ENCODE peak calls at places on chromosomes 2 and 18, in six cellular contexts. D is RWPE1, E is AG10803, A is dorsolateral prefrontal cortex, J is PC-3, C is kidney. P is an unnamed sample.

GRCh38 chr2:20617081-20617575 is 33.8 kb downstream of the HS1BP3 start:
- DNase-seq in D (no peak), A (no peak), C (peak), J (no peak), E (no peak), P (no peak)

GRCh38 chr18:58911241-58911640 is 46.6 kb downstream of the ZNF532 start:
- DNase-seq in A (no peak), E (peak), D (no peak), J (no peak), C (no peak), P (no peak)

GRCh38 chr2:85057236-85057635 is 76.0 kb upstream of the TCF7L1 start:
- DNase-seq in C (no peak), J (no peak), D (no peak), E (no peak), A (no peak), P (no peak)

GRCh38 chr2:24359701-24360049 is 661 bp downstream of the ITSN2 start:
- DNase-seq in C (peak), J (peak), E (peak), D (peak), A (peak), P (peak)

GRCh38 chr2:168781191-168781818 is 21.1 kb upstream of the NOSTRIN start:
- DNase-seq in D (no peak), A (no peak), C (no peak), E (no peak), J (no peak), P (no peak)

GRCh38 chr2:56314809-56315208 is 131.0 kb downstream of the CCDC85A start:
- DNase-seq in E (peak), A (no peak), C (no peak), J (no peak), D (no peak), P (no peak)

GRCh38 chr2:232237460-232237859 is 141.1 kb upstream of the ALPP start:
- DNase-seq in D (no peak), C (no peak), A (no peak), J (no peak), E (no peak), P (no peak)

GRCh38 chr2:25825238-25825637 is 53.0 kb downstream of the ASXL2 start:
- DNase-seq in D (no peak), C (no peak), A (no peak), E (no peak), J (no peak), P (no peak)

GRCh38 chr2:98559581-98559980 is 48.7 kb downstream of the COA5 start:
- DNase-seq in D (no peak), J (peak), A (no peak), E (no peak), C (no peak), P (no peak)

DNA sequence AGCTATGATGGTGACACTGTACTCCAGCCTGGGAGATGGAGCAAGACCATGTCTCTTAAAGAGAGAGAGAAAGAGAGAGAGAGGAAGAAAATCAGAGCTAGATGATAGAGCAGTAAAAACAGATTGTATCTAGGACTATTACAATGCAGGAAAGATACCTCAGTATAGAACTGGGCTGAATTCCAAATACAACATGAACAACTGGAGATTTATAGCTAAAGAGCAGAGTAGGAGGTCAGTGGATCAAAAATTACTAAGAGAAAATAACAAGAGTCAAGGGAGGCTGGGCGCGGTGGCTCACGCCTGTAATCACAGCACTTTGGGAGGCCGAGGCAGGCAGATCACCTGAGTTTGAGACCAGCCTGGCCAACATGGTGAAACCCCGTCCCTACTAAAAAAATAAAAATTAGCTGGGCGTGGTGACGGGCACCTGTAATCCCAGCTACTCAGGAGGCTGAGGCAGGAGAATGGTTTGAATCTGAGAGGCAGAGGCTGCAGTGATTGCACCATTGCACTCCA is 100.7 kb upstream of the MSH6 start:
- DNase-seq in A (no peak), C (no peak), J (no peak), E (no peak), D (no peak), P (no peak)
- TF ChIP-seq CTCF in A (no peak), C (no peak), J (no peak), E (no peak), D (no peak), P (no peak)

GRCh38 chr2:74510272-74510671 is 2.8 kb upstream of the PCGF1 start:
- DNase-seq in J (no peak), E (no peak), A (no peak), D (no peak), C (no peak), P (no peak)

GRCh38 chr2:74504591-74504990 is 2.9 kb downstream of the PCGF1 start:
- DNase-seq in E (no peak), A (no peak), C (no peak), D (no peak), J (no peak), P (no peak)

GRCh38 chr2:74507926-74508520 is 528 bp upstream of the PCGF1 start:
- DNase-seq in A (peak), E (peak), C (no peak), D (no peak), J (peak), P (no peak)

GRCh38 chr2:74505448-74506246 is 1.8 kb downstream of the PCGF1 start:
- DNase-seq in E (no peak), C (no peak), J (no peak), A (no peak), D (no peak), P (no peak)

DNA sequence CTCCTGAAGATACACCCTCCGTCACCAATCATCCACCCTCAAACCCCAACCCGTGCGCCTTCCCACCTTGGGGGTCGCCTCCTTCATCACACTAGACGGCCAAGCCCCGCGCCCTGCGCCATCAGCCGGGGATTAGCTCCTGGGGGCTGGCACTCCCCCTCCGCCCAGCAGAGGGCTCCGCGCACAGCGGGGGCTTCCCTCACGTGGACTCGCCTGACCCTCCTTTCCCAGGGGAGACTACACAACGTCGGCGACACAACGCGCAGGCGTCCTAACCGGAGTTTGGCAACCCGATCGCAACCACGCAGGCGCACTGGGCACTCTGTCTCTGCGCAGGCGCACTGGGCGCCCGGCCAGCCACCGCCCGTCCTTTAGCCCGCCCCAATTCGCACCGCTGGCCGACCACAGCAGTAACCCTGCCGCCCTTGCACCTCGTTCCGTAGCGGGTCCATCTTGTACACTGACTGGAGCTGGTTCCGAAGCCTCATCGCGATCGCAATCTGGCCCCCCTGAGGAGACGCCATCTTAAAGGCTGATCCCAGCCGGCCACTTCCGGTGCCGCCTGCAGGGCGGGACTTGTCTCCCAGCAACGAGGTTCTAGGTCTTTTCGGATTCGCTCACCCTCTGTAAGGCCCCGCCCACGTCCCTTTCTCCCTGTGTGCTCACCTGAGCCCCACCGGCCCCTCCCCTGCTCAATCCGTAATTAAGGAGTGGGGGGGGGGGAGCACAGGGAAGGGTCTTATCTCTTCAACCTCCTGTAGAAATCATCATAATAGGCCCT is at the start of gene PCGF1:
- DNase-seq in J (peak), D (peak), A (peak), E (peak), C (peak), P (peak)
- TF ChIP-seq CTCF in J (peak), D (peak), A (peak), E (peak), C (peak), P (no peak)

DNA sequence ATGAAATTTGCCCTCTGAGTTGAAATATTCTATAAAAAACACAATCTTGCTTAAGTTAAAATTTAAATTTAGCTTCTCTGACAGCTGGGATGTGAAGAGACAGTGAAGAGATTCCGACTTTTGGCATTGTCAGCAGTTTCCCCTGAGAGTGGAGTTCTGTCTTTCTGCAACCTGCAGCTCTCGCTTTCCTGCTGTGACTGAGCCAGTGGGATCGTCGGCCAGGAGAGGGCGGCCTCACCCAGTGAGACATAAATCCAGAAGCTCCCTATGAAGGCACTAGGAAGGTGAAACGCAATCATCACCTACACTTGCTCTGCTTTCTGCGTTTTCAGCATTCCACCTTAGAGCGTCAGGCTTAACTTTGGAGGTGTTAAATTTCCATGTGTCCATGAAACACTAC is 75.4 kb upstream of the HNMT start:
- DNase-seq in E (no peak), J (peak), A (peak), D (peak), C (no peak), P (no peak)
- TF ChIP-seq CTCF in E (peak), J (peak), A (peak), D (peak), C (peak), P (no peak)

GRCh38 chr2:46031124-46031523 is 266.1 kb upstream of the EPAS1 start:
- DNase-seq in E (no peak), C (no peak), J (no peak), A (no peak), D (no peak), P (no peak)

GRCh38 chr2:46032161-46032813 is 264.9 kb upstream of the EPAS1 start:
- DNase-seq in A (no peak), D (no peak), C (no peak), J (no peak), E (peak), P (no peak)

GRCh38 chr2:46026431-46026830 is 270.8 kb upstream of the EPAS1 start:
- DNase-seq in C (no peak), J (no peak), E (no peak), A (no peak), D (no peak), P (no peak)

GRCh38 chr2:46030330-46030729 is 266.9 kb upstream of the EPAS1 start:
- DNase-seq in C (no peak), E (no peak), D (no peak), J (no peak), A (no peak), P (no peak)

DNA sequence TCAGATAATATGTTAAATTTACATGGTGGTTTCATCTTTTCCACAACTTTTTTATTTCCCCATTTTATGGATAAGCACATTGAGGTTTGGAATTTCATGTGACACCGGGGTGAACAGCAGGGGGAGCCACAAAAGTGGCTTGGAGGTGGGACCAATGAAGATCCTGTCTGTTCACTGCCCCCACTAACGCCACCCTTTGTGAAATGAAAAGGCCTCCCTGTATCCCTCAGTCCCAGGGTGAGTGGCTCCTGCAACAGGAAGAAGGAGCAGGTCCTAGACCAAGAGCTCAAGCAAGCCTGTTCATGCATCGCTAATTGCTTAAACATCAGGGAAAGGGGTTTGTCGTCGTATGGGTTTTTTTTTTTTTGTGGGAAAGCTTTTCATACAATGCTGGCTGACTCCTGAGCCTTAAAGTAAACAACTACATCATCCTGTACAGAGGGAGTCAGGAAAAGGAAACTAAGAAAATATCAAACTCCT is 267.8 kb upstream of the EPAS1 start:
- DNase-seq in C (no peak), A (no peak), J (peak), D (peak), E (peak), P (no peak)
- TF ChIP-seq CTCF in C (peak), A (no peak), J (peak), D (no peak), E (no peak), P (no peak)

DNA sequence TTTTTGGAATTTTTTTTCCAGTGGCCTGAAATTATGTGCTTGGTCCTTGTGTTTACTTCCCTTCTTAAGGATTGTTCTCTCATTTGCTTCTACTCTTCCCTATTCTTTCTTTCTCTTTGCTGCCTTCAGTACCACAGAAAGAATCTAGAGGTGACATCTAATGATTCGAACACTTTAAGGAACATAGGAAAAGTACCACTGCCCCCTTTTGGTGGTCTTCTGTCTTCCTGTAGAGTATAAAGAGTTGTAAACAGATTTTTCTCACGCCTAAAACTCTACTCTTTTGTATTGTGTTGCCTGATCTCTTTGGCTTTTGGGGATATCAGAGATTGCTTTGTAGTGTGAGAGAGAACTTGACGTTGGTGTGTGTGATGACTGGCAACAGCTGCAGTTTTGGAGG is 7.0 kb upstream of the SCTR start:
- DNase-seq in C (no peak), D (no peak), A (no peak), E (no peak), J (no peak), P (no peak)
- TF ChIP-seq CTCF in C (no peak), D (no peak), A (no peak), E (no peak), J (peak), P (no peak)